ENCODE peak calls at places on chromosomes 11 and 22, in nine cellular contexts. K, I, E, T, N, U, Y, X and B are unnamed samples.

GRCh38 chr11:62953811-62954210 is 31.0 kb downstream of the SLC22A6 start:
- DNase-seq in K (peak), I (no peak), E (no peak), T (no peak), N (no peak), U (no peak), Y (no peak), X (no peak), B (no peak)

GRCh38 chr22:40685406-40685805 is 6.1 kb downstream of the MCHR1 start:
- DNase-seq in K (no peak), I (no peak), E (no peak), T (no peak), N (no peak), U (no peak), Y (no peak), X (no peak), B (no peak)

GRCh38 chr11:11010624-11011127 is 152.8 kb upstream of the ZBED5 start:
- DNase-seq in K (peak), I (peak), E (no peak), T (no peak), N (peak), U (no peak), Y (peak), X (no peak), B (no peak)

GRCh38 chr11:105588001-105588400 is 21.9 kb upstream of the GRIA4 start:
- DNase-seq in K (peak), I (no peak), E (peak), T (no peak), N (peak), U (peak), Y (no peak), X (no peak), B (peak)

GRCh38 chr22:19663286-19663815 is 51.0 kb upstream of the SEPTIN5 start:
- DNase-seq in K (peak), I (no peak), E (peak), T (peak), N (peak), U (peak), Y (no peak), X (peak), B (peak)

GRCh38 chr11:15692739-15693138 is 578.0 kb downstream of the INSC start:
- DNase-seq in K (no peak), I (peak), E (no peak), T (no peak), N (no peak), U (no peak), Y (no peak), X (peak), B (no peak)

GRCh38 chr22:36948273-36949055 is 35.0 kb downstream of the CSF2RB start:
- DNase-seq in K (peak), I (no peak), E (no peak), T (no peak), N (peak), U (no peak), Y (no peak), X (no peak), B (no peak)

GRCh38 chr22:49906071-49906798 is 12.0 kb downstream of the ALG12 start:
- DNase-seq in K (no peak), I (no peak), E (no peak), T (peak), N (no peak), U (no peak), Y (no peak), X (no peak), B (no peak)

GRCh38 chr11:56911312-56911711 is 77.4 kb upstream of the OR5AK2 start:
- DNase-seq in K (peak), I (no peak), E (no peak), T (no peak), N (no peak), U (no peak), Y (no peak), X (no peak), B (no peak)

DNA sequence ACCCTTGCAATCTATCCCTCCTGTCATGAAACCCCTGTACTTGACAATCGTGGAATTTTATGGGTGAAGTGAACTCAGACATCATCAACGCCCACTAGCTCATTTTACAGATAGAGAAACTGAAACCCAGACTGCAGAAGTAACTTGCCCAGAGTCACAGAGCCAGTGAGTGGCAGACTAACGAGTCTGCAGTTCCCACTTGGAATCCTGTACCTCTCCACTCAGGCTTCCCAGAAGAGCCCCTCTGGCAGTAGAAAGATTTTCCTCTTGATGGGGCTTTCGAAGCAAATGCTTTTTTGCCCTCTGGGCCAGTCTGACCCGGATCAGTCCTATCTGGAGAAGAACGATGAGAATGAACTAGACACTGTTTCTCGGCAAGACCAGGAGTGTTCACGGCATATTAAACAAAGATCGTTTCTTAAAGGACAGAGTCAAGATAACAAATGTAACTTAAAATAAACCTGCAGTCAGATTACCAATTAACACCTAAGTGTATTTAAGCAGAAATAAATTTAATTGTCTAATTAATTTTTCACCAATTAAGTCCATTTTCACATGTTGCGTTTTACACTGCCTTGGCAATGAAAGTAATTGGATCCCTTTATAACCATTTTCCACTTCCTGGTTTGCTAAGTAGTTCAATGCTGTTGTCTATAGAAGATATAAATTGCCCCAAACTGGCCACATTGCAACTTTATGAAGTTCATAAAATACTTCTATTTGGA is 61.3 kb upstream of the CREB3L1 start:
- DNase-seq in K (peak), I (no peak), E (no peak), T (no peak), N (no peak), U (no peak), Y (no peak), X (no peak), B (no peak)
- TF ChIP-seq CTCF in K (no peak), I (no peak), E (no peak), T (no peak), N (no peak), U (no peak), Y (no peak), X (no peak), B (no peak)

GRCh38 chr11:119266063-119266462 is 50.9 kb downstream of the MCAM start:
- DNase-seq in K (no peak), I (no peak), E (no peak), T (no peak), N (no peak), U (no peak), Y (no peak), X (no peak), B (no peak)

GRCh38 chr11:119263352-119263940 is 53.5 kb downstream of the MCAM start:
- DNase-seq in K (peak), I (no peak), E (no peak), T (no peak), N (no peak), U (no peak), Y (no peak), X (no peak), B (no peak)

GRCh38 chr11:119258983-119259382 is 52.8 kb downstream of the CBL start:
- DNase-seq in K (no peak), I (no peak), E (no peak), T (no peak), N (no peak), U (no peak), Y (no peak), X (peak), B (no peak)

GRCh38 chr11:119266517-119267255 is 50.2 kb downstream of the MCAM start:
- DNase-seq in K (no peak), I (no peak), E (no peak), T (no peak), N (no peak), U (no peak), Y (no peak), X (no peak), B (no peak)

GRCh38 chr11:119262668-119263351 is 54.1 kb downstream of the MCAM start:
- DNase-seq in K (peak), I (no peak), E (no peak), T (no peak), N (peak), U (no peak), Y (no peak), X (peak), B (no peak)
- TF ChIP-seq CTCF in K (peak), I (no peak), E (no peak), T (peak), N (peak), U (no peak), Y (no peak), X (no peak), B (no peak)

DNA sequence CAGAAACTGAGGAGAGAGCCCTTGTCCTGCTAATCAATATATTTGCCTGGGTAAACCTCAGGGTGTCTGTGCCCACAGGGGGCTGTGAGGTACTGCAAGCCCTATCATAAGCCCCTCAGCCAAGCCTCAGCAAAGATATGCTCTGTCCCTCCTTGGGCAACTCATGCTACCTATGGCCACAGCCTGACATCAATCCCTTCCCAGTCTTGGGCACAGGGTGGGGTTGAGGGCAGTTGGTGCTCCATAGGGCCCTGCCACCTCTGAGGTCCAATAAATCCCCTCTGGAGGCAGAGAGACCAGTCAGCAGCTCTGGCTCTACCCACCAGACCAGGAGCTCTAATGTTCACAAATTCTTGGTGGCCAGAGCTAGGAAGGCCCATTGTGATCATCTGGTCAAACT is 23.8 kb downstream of the TPBGL start:
- DNase-seq in K (no peak), I (no peak), E (no peak), T (no peak), N (no peak), U (no peak), Y (no peak), X (no peak), B (no peak)
- TF ChIP-seq CTCF in K (no peak), I (no peak), E (no peak), T (no peak), N (no peak), U (no peak), Y (no peak), X (no peak), B (no peak)

GRCh38 chr22:28711341-28711740 is 30.3 kb downstream of the CHEK2 start:
- DNase-seq in K (no peak), I (no peak), E (no peak), T (no peak), N (no peak), U (no peak), Y (no peak), X (no peak), B (no peak)

GRCh38 chr22:28710112-28710888 is 30.7 kb upstream of the TTC28 start:
- DNase-seq in K (peak), I (peak), E (peak), T (no peak), N (peak), U (peak), Y (no peak), X (no peak), B (no peak)

GRCh38 chr22:28710889-28711285 is 30.7 kb downstream of the CHEK2 start:
- DNase-seq in K (peak), I (no peak), E (no peak), T (no peak), N (peak), U (no peak), Y (no peak), X (no peak), B (no peak)

GRCh38 chr22:28714043-28714442 is 27.6 kb downstream of the CHEK2 start:
- DNase-seq in K (no peak), I (no peak), E (no peak), T (no peak), N (no peak), U (no peak), Y (no peak), X (no peak), B (no peak)

GRCh38 chr22:28711820-28712777 is 29.5 kb downstream of the CHEK2 start:
- DNase-seq in K (peak), I (peak), E (peak), T (no peak), N (peak), U (peak), Y (peak), X (peak), B (peak)
- TF ChIP-seq CTCF in K (peak), I (no peak), E (peak), T (no peak), N (peak), U (no peak), Y (no peak), X (no peak), B (no peak)

GRCh38 chr11:73172992-73173656 is 31.0 kb upstream of the FCHSD2 start:
- DNase-seq in K (no peak), I (no peak), E (no peak), T (no peak), N (no peak), U (no peak), Y (no peak), X (no peak), B (no peak)

GRCh38 chr11:73173755-73174494 is 31.8 kb upstream of the FCHSD2 start:
- DNase-seq in K (no peak), I (no peak), E (no peak), T (peak), N (no peak), U (no peak), Y (no peak), X (no peak), B (no peak)

GRCh38 chr11:73175551-73176144 is 33.5 kb upstream of the FCHSD2 start:
- DNase-seq in K (no peak), I (no peak), E (no peak), T (no peak), N (no peak), U (no peak), Y (no peak), X (no peak), B (no peak)

GRCh38 chr11:73176145-73176891 is 34.2 kb upstream of the FCHSD2 start:
- DNase-seq in K (no peak), I (no peak), E (no peak), T (no peak), N (no peak), U (no peak), Y (no peak), X (no peak), B (no peak)

DNA sequence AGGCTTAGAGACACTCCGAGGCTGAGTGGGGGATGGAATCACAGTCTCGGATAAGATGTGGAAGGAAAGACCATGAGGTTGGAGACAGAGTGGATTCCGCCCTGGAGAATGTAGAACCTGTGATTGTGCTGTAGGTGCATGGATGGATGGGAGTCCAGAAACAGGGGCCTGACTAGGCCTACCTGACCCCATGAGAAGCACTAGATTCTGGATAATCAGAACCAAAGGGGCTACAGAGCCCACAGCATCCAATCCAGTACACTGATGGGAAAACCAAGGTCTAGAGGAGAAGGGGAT is 32.3 kb upstream of the FCHSD2 start:
- DNase-seq in K (no peak), I (no peak), E (no peak), T (no peak), N (no peak), U (no peak), Y (no peak), X (no peak), B (no peak)
- TF ChIP-seq CTCF in K (no peak), I (no peak), E (no peak), T (no peak), N (no peak), U (no peak), Y (no peak), X (no peak), B (no peak)

GRCh38 chr11:75214411-75214821 is 26.2 kb upstream of the TPBGL start:
- DNase-seq in K (peak), I (peak), E (peak), T (peak), N (peak), U (peak), Y (peak), X (peak), B (peak)
- TF ChIP-seq CTCF in K (peak), I (peak), E (peak), T (peak), N (peak), U (peak), Y (peak), X (peak), B (peak)

GRCh38 chr11:134261626-134262488 is 8.5 kb downstream of the ACAD8 start:
- DNase-seq in K (peak), I (peak), E (no peak), T (no peak), N (peak), U (peak), Y (peak), X (peak), B (no peak)
- TF ChIP-seq CTCF in K (peak), I (peak), E (peak), T (peak), N (peak), U (peak), Y (peak), X (peak), B (peak)

DNA sequence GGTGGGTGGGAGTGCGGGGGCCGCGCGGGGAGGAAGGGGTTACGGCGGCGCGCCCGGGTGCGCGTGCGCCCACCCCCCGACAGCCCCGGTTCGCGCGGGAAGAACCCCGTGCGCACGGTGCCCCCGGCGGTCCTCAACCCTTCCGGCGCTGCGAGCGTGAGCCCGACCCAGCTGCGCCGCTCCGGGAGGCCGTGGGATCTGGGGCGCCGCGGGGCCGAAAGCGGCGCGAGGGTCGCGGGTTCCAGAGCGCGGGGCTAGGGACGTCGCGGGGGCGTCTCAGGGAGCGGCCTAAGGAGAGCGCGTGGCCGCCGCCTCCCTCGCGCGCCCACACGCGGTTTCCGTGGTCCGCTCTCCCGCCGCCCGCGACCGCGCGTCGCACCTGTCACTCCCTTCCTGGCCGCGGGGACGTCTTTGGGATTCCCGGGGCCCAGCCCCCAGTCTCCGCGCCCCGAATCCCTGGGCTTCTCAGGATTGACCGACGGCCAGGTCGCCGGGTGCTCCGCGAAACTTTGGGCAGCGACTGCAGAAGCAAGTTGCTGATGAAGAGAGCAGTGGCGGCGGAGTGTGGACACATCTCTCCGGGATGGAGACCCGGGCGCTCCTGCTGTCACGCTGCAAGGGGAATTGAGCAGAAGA is 582 bp downstream of the SREBF2 start:
- DNase-seq in K (no peak), I (no peak), E (no peak), T (peak), N (peak), U (no peak), Y (no peak), X (peak), B (no peak)
- TF ChIP-seq CTCF in K (no peak), I (no peak), E (no peak), T (no peak), N (no peak), U (no peak), Y (no peak), X (no peak), B (no peak)

DNA sequence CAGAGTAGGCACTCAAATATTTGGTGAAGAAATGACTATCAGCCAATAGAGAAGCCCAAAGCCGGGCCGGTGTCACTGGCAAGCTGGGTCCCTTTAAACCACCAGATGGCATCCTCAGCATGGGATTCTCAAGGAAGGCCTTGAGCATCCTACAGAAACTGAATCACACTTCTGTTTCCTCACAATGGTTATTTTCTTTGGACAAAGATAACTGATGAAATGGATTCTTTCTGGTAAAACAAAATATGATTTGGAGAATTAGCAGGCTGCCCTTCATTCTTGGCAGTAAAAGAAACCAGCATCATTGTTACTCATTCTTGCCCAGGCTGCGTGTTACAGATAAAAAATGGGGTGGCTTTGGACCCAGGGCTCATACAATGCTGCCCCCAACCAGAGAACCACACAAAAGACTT is 30.3 kb upstream of the ASPHD2 start:
- DNase-seq in K (peak), I (peak), E (peak), T (no peak), N (peak), U (peak), Y (peak), X (peak), B (peak)
- TF ChIP-seq CTCF in K (peak), I (peak), E (peak), T (peak), N (peak), U (peak), Y (peak), X (peak), B (peak)

GRCh38 chr11:130145328-130145812 is 14.2 kb upstream of the ST14 start:
- DNase-seq in K (no peak), I (no peak), E (no peak), T (no peak), N (no peak), U (no peak), Y (no peak), X (no peak), B (no peak)

GRCh38 chr11:130144721-130145327 is 14.8 kb upstream of the ST14 start:
- DNase-seq in K (no peak), I (no peak), E (no peak), T (no peak), N (no peak), U (no peak), Y (no peak), X (no peak), B (no peak)

GRCh38 chr11:130144129-130144528 is 15.5 kb upstream of the ST14 start:
- DNase-seq in K (no peak), I (no peak), E (no peak), T (no peak), N (no peak), U (no peak), Y (no peak), X (no peak), B (no peak)

GRCh38 chr11:130146797-130147196 is 12.8 kb upstream of the ST14 start:
- DNase-seq in K (no peak), I (no peak), E (no peak), T (no peak), N (no peak), U (no peak), Y (no peak), X (peak), B (no peak)

GRCh38 chr11:130145975-130146776 is 13.4 kb upstream of the ST14 start:
- DNase-seq in K (no peak), I (peak), E (no peak), T (no peak), N (no peak), U (no peak), Y (peak), X (no peak), B (peak)
- TF ChIP-seq CTCF in K (peak), I (no peak), E (peak), T (peak), N (no peak), U (peak), Y (peak), X (no peak), B (peak)